ENCODE peak calls at places on chromosomes 2 and 18, in ten cellular contexts. G is skeletal muscle cell; A is H54; X is IMR-90; S is cardiac muscle cell; F is smooth muscle cell of the brain vasculature; U is upper lobe of right lung; H is body of pancreas; I is stimulated activated CD4-positive, alpha-beta T cell treated with anti-CD3 and anti-CD28 coated beads, Interleukin-12 subunit alpha, Interleukin-12 subunit beta, amount 100 ng/mL, for 4 hours; O is stromal cell of bone marrow. C is an unnamed sample.

GRCh38 chr2:179059026-179059680 is 9.2 kb upstream of the CCDC141 start:
- DNase-seq in G (no peak), A (no peak), X (no peak), S (no peak), F (no peak), U (no peak), H (no peak), I (no peak), O (no peak), C (no peak)

GRCh38 chr2:40287201-40287600 is 164.7 kb downstream of the SLC8A1 start:
- DNase-seq in G (peak), A (no peak), X (peak), S (no peak), F (no peak), U (no peak), H (no peak), I (no peak), O (no peak), C (no peak)

GRCh38 chr2:1791670-1792069 is 47.4 kb upstream of the PXDN start:
- DNase-seq in G (no peak), A (no peak), X (peak), S (no peak), F (no peak), U (no peak), H (no peak), I (no peak), O (no peak), C (no peak)

GRCh38 chr2:202122975-202123765 is 50.1 kb downstream of the KIAA2012 start:
- DNase-seq in G (no peak), A (no peak), X (peak), S (no peak), F (no peak), U (no peak), H (no peak), I (no peak), O (no peak), C (no peak)

GRCh38 chr2:28326469-28326805 is 66.2 kb upstream of the FOSL2 start:
- DNase-seq in G (no peak), A (no peak), X (no peak), S (no peak), F (no peak), U (no peak), H (no peak), I (no peak), O (no peak), C (no peak)

GRCh38 chr18:28048612-28049011 is 128.3 kb downstream of the CDH2 start:
- DNase-seq in G (no peak), A (no peak), X (no peak), S (no peak), F (no peak), U (no peak), H (no peak), I (no peak), O (no peak), C (no peak)

GRCh38 chr2:240454031-240454901 is 18.8 kb downstream of the GPC1 start:
- DNase-seq in G (no peak), A (no peak), X (no peak), S (no peak), F (no peak), U (no peak), H (no peak), I (no peak), O (no peak), C (peak)

GRCh38 chr18:24103622-24104021 is 35.2 kb upstream of the CABYR start:
- DNase-seq in G (no peak), A (no peak), X (peak), S (no peak), F (no peak), U (no peak), H (no peak), I (no peak), O (no peak), C (no peak)

GRCh38 chr18:58991127-58991798 is 126.6 kb downstream of the ZNF532 start:
- DNase-seq in G (no peak), A (no peak), X (peak), S (peak), F (no peak), U (no peak), H (no peak), I (no peak), O (peak), C (no peak)

GRCh38 chr2:45748239-45748638 is 96.8 kb downstream of the PRKCE start:
- DNase-seq in G (peak), A (no peak), X (peak), S (peak), F (peak), U (no peak), H (no peak), I (no peak), O (peak), C (no peak)

GRCh38 chr2:147425437-147426038 is 419.3 kb upstream of the ACVR2A start:
- DNase-seq in G (no peak), A (no peak), X (no peak), S (no peak), F (no peak), U (no peak), H (no peak), I (no peak), O (no peak), C (no peak)

GRCh38 chr18:13577091-13577697 is 149.2 kb downstream of the FAM210A start:
- DNase-seq in G (no peak), A (no peak), X (peak), S (peak), F (no peak), U (no peak), H (no peak), I (peak), O (peak), C (no peak)

GRCh38 chr18:44681039-44681595 is 429 bp downstream of the SETBP1 start:
- DNase-seq in G (no peak), A (no peak), X (no peak), S (no peak), F (no peak), U (no peak), H (no peak), I (no peak), O (no peak), C (no peak)

GRCh38 chr2:39033980-39034379 is 86.9 kb downstream of the SOS1 start:
- DNase-seq in G (peak), A (no peak), X (peak), S (peak), F (no peak), U (no peak), H (no peak), I (no peak), O (no peak), C (no peak)

GRCh38 chr2:213336253-213336770 is 52.0 kb downstream of the SPAG16 start:
- DNase-seq in G (no peak), A (no peak), X (no peak), S (no peak), F (no peak), U (no peak), H (no peak), I (no peak), O (no peak), C (peak)

GRCh38 chr18:10661333-10661732 is 135.5 kb downstream of the NAPG start:
- DNase-seq in G (peak), A (no peak), X (peak), S (peak), F (no peak), U (no peak), H (no peak), I (no peak), O (peak), C (peak)

GRCh38 chr2:140362361-140362760 is 1582.2 kb upstream of the NXPH2 start:
- DNase-seq in G (no peak), A (no peak), X (no peak), S (no peak), F (no peak), U (no peak), H (no peak), I (no peak), O (no peak), C (no peak)

GRCh38 chr18:76564117-76564516 is 69.1 kb upstream of the ZNF516 start:
- DNase-seq in G (peak), A (no peak), X (peak), S (no peak), F (no peak), U (no peak), H (no peak), I (no peak), O (no peak), C (no peak)

GRCh38 chr2:235113854-235114253 is 162.0 kb downstream of the SH3BP4 start:
- DNase-seq in G (no peak), A (no peak), X (no peak), S (no peak), F (no peak), U (no peak), H (no peak), I (no peak), O (no peak), C (no peak)

GRCh38 chr2:233034-233433 is 30.8 kb downstream of the SH3YL1 start:
- DNase-seq in G (no peak), A (no peak), X (no peak), S (no peak), F (no peak), U (no peak), H (no peak), I (no peak), O (no peak), C (no peak)

GRCh38 chr18:9743200-9744016 is 35.3 kb downstream of the RAB31 start:
- DNase-seq in G (peak), A (peak), X (peak), S (peak), F (peak), U (no peak), H (no peak), I (no peak), O (peak), C (peak)

GRCh38 chr2:42196403-42197267 is 27.5 kb downstream of the EML4 start:
- DNase-seq in G (no peak), A (no peak), X (peak), S (peak), F (peak), U (no peak), H (peak), I (peak), O (peak), C (no peak)

C was measured in kidney.